ENCODE peak calls at places on chromosomes 16 and 17, in ten cellular contexts. S is NCI-H1092 treated with DMSO at 0.1 percent for 48 hours, F is neuronal stem cell, L is tibial nerve, K is posterior cingulate gyrus, J is Caki2, Z is A172, B is NCI-H2029 treated with DMSO at 0.1 percent for 48 hours, Y is HS-5, X is endothelial cell. E is an unnamed sample.

GRCh38 chr17:75691371-75692290 is 24.5 kb downstream of the SAP30BP start:
- DNase-seq in Z (peak; percentile 97), K (peak; percentile 90), B (no peak), Y (no peak), S (no peak), X (no peak), L (no peak), F (no peak), J (no peak), E (peak; percentile 45)

GRCh38 chr16:7405166-7405565 is 72.5 kb downstream of the RBFOX1 start:
- DNase-seq in L (no peak), B (peak; percentile 48), K (peak; percentile 96), Z (no peak), J (no peak), F (peak; percentile 11), X (peak; percentile 3), Y (no peak), S (peak; percentile 83), E (no peak)

GRCh38 chr17:79943354-79944241 is 92.1 kb downstream of the TBC1D16 start:
- DNase-seq in B (no peak), X (no peak), K (peak; percentile 69), L (no peak), Y (no peak), J (no peak), S (no peak), F (no peak), Z (no peak), E (no peak)

GRCh38 chr17:4658478-4659305 is 17.2 kb upstream of the ALOX15 start:
- DNase-seq in K (no peak), J (no peak), Y (no peak), X (no peak), F (no peak), Z (peak; percentile 94), L (no peak), B (no peak), S (no peak), E (no peak)

GRCh38 chr17:69525920-69526841 is 111.7 kb downstream of the MAP2K6 start:
- DNase-seq in J (peak; percentile 54), Z (peak; percentile 71), Y (peak; percentile 47), L (peak; percentile 57), B (peak; percentile 33), S (peak; percentile 51), X (peak; percentile 50), K (no peak), F (peak; percentile 46), E (peak; percentile 78)

GRCh38 chr16:86661715-86662114 is 83.4 kb downstream of the FOXL1 start:
- DNase-seq in X (no peak), B (no peak), Z (no peak), F (no peak), Y (no peak), K (no peak), J (no peak), L (no peak), S (no peak), E (no peak)

GRCh38 chr16:11328172-11329079 is 16.8 kb upstream of the RMI2 start:
- DNase-seq in B (no peak), L (peak; percentile 16), S (no peak), Y (peak; percentile 82), F (peak; percentile 62), K (peak; percentile 64), J (peak; percentile 82), X (peak; percentile 76), Z (peak; percentile 92), E (no peak)

GRCh38 chr16:80203821-80204220 is 337.0 kb upstream of the DYNLRB2 start:
- DNase-seq in Z (no peak), K (no peak), B (no peak), J (no peak), S (no peak), X (no peak), L (no peak), F (no peak), Y (no peak), E (no peak)

GRCh38 chr16:50526796-50527195 is 21.4 kb upstream of the NKD1 start:
- DNase-seq in B (no peak), K (no peak), S (no peak), Y (no peak), L (no peak), Z (no peak), J (no peak), X (no peak), F (no peak), E (no peak)

GRCh38 chr17:75077490-75078096 is 10.2 kb upstream of the SLC16A5 start:
- DNase-seq in X (no peak), L (no peak), J (no peak), Z (no peak), F (no peak), S (peak; percentile 10), K (peak; percentile 94), Y (no peak), B (peak; percentile 11), E (peak; percentile 76)

GRCh38 chr16:86775401-86775985 is 197.1 kb downstream of the FOXL1 start:
- DNase-seq in L (no peak), F (no peak), J (no peak), X (no peak), K (no peak), Y (no peak), Z (peak; percentile 52), B (no peak), S (no peak), E (no peak)

GRCh38 chr16:7113949-7114348 is 218.7 kb upstream of the RBFOX1 start:
- DNase-seq in Y (no peak), S (no peak), L (no peak), B (no peak), X (no peak), F (no peak), Z (no peak), J (no peak), K (no peak), E (no peak)

GRCh38 chr17:6914711-6915110 is 81.1 kb upstream of the ALOX12 start:
- DNase-seq in X (no peak), L (no peak), S (no peak), B (no peak), Y (no peak), Z (peak; percentile 38), K (no peak), J (peak; percentile 7), F (no peak), E (no peak)

E was measured in G401.